ENCODE peak calls at places on chromosomes 5 and 9, in five cellular contexts. C, J, F, X and W are unnamed samples.

GRCh38 chr9:25472085-25472607 is 206.1 kb downstream of the TUSC1 start:
- DNase-seq in C (no peak), J (no peak), F (no peak), X (no peak), W (no peak)

GRCh38 chr9:129570450-129571297 is 50.2 kb downstream of the C9orf50 start:
- DNase-seq in C (no peak), J (peak), F (peak), X (no peak), W (no peak)

GRCh38 chr9:99431103-99431502 is 209.0 kb downstream of the SEC61B start:
- DNase-seq in C (no peak), J (peak), F (no peak), X (no peak), W (no peak)

GRCh38 chr5:152632380-152632779 is 227.3 kb upstream of the NMUR2 start:
- DNase-seq in C (no peak), J (no peak), F (no peak), X (no peak), W (no peak)

GRCh38 chr5:174423538-174423937 is 300.8 kb upstream of the MSX2 start:
- DNase-seq in C (no peak), J (no peak), F (no peak), X (no peak), W (peak)

GRCh38 chr5:156888520-156888919 is 38.4 kb downstream of the PPP1R2B start:
- DNase-seq in C (no peak), J (no peak), F (no peak), X (no peak), W (no peak)

GRCh38 chr5:122471031-122471751 is 159.2 kb downstream of the SNCAIP start:
- DNase-seq in C (no peak), J (no peak), F (no peak), X (no peak), W (no peak)

GRCh38 chr5:68216737-68217231 is 1.2 kb downstream of the PIK3R1 start:
- DNase-seq in C (no peak), J (peak), F (no peak), X (no peak), W (peak)

GRCh38 chr5:59810041-59810440 is 83.5 kb downstream of the PDE4D start:
- DNase-seq in C (peak), J (peak), F (peak), X (peak), W (peak)

GRCh38 chr9:134585021-134585561 is 56.5 kb upstream of the COL5A1 start:
- DNase-seq in C (no peak), J (no peak), F (peak), X (no peak), W (no peak)